ENCODE peak calls at places on chromosome 9, in four cellular contexts. One of them, this sample, is unnamed.
A peak's percentile ranks its signal among the peaks of the same experiment; 100 is the strongest.

GRCh38 chr9:2298217-2298616 is 283.1 kb downstream of the SMARCA2 start:
- DNase-seq in SK-N-SH: no peak
- DNase-seq in K562: no peak
- DNase-seq in HepG2: no peak
- DNase-seq in this sample: no peak

GRCh38 chr9:116340270-116340669 is 186.7 kb downstream of the PAPPA start:
- DNase-seq in K562: no peak
- DNase-seq in SK-N-SH: no peak
- DNase-seq in HepG2: no peak
- DNase-seq in this sample: no peak

GRCh38 chr9:37944266-37944650 is 40.3 kb upstream of the SLC25A51 start:
- DNase-seq in SK-N-SH: no peak
- DNase-seq in HepG2: no peak
- DNase-seq in K562: no peak
- DNase-seq in this sample: no peak

GRCh38 chr9:121395558-121395957 is 25.5 kb upstream of the STOM start:
- DNase-seq in K562: no peak
- DNase-seq in HepG2: no peak
- DNase-seq in SK-N-SH: no peak
- DNase-seq in this sample: no peak

GRCh38 chr9:37923121-37923795 is 19.3 kb upstream of the SLC25A51 start:
- DNase-seq in HepG2: no peak
- DNase-seq in SK-N-SH: peak; percentile 48
- DNase-seq in K562: peak; percentile 25
- DNase-seq in this sample: no peak

GRCh38 chr9:94993821-94994165 is 267.3 kb downstream of the AOPEP start:
- DNase-seq in SK-N-SH: no peak
- DNase-seq in HepG2: no peak
- DNase-seq in K562: no peak
- DNase-seq in this sample: no peak

GRCh38 chr9:96663506-96664120 is 8.5 kb upstream of the PRXL2C start:
- DNase-seq in HepG2: no peak
- DNase-seq in SK-N-SH: no peak
- DNase-seq in K562: no peak
- DNase-seq in this sample: no peak

GRCh38 chr9:128917151-128917849 is 3.5 kb upstream of the PHYHD1 start:
- DNase-seq in HepG2: peak; percentile 61
- DNase-seq in K562: no peak
- DNase-seq in SK-N-SH: no peak
- DNase-seq in this sample: no peak

GRCh38 chr9:85569988-85570387 is 171.8 kb downstream of the AGTPBP1 start:
- DNase-seq in K562: no peak
- DNase-seq in SK-N-SH: no peak
- DNase-seq in HepG2: no peak
- DNase-seq in this sample: no peak

GRCh38 chr9:131062979-131063378 is 33.4 kb upstream of the AIF1L start:
- DNase-seq in SK-N-SH: peak; percentile 56
- DNase-seq in K562: no peak
- DNase-seq in HepG2: no peak
- DNase-seq in this sample: no peak

GRCh38 chr9:13447551-13448422 is 168.3 kb upstream of the MPDZ start:
- DNase-seq in HepG2: no peak
- DNase-seq in SK-N-SH: no peak
- DNase-seq in K562: no peak
- DNase-seq in this sample: no peak

GRCh38 chr9:133619791-133620190 is 10.6 kb upstream of the FAM163B start:
- DNase-seq in K562: no peak
- DNase-seq in HepG2: no peak
- DNase-seq in SK-N-SH: no peak
- DNase-seq in this sample: no peak

GRCh38 chr9:134562146-134562753 is 79.4 kb upstream of the COL5A1 start:
- DNase-seq in K562: no peak
- DNase-seq in SK-N-SH: no peak
- DNase-seq in HepG2: no peak
- DNase-seq in this sample: no peak

DNA sequence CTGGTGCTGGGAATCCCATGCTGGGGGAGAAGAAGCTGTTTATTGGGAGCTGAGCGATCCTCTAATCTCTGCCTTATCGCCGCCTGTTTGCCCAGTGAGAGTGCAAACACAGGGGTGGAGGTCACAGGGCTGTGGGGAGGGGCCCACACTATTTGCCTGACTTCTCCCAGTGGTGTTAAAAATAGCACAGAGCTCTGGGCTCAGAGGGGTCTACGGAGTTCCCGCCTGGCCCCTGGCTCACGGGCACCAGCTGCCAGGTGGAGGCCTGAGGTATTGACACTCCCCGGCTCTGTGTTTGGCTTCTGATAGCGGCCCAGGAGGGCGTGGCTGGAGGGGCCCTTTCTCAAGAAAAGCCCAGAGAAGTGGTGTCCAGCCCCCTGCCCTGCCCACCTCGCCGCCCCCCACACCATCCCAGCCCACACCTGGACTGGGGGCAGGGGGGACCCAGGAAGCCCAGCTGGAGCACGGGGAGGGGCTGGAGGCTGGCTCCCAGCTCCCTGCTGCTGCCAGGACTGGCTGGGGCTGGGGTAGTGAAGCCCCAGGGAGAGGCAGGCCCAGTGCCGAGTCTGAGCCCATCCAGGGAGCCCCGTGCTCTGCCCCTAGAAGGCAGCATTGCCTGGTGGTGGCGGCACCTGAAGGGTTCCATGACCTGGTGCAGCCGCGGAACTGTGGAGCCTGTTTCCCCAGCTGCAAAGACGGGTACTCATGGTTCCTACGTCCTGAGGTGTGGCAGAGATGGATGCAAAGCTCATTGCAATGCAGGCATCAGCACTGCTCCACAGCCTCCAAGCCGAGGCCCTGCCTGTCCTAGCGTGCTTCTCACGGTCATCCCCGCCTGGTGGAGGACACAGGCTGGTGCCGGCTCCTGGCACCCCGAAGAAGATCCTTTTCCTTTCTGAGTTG is 35.7 kb upstream of the EGFL7 start:
- DNase-seq in HepG2: peak; percentile 89
- DNase-seq in K562: peak; percentile 63
- DNase-seq in SK-N-SH: no peak
- DNase-seq in this sample: no peak
- TF ChIP-seq FOXJ3 in HepG2: peak; percentile 88
- TF ChIP-seq FOXJ3 in K562: no peak
- TF ChIP-seq FOXJ3 in SK-N-SH: no peak
- TF ChIP-seq FOXJ3 in this sample: no peak

DNA sequence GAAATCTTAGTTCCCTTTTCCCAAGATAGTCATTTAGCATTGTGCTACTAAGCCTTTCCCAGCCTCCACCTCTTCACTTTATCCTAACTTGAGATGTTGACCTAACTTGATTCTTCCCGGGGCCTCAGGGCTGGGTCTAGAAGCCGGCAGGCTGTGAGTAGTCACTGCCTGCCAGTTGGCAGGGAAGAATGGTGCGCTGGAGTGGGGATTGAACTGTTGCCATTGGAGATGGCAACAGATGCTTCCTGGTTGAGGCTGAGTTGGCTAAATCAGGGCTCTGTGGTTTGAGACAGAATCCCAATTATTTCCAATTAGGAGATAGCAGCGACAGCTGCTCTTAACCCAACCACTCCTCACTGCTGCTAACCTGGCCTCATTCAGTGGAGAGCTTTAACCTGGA is 343.1 kb downstream of the BRINP1 start:
- DNase-seq in HepG2: no peak
- DNase-seq in K562: no peak
- DNase-seq in SK-N-SH: peak; percentile 16
- DNase-seq in this sample: no peak
- TF ChIP-seq FOXJ3 in HepG2: no peak
- TF ChIP-seq FOXJ3 in K562: no peak
- TF ChIP-seq FOXJ3 in SK-N-SH: no peak
- TF ChIP-seq FOXJ3 in this sample: no peak

DNA sequence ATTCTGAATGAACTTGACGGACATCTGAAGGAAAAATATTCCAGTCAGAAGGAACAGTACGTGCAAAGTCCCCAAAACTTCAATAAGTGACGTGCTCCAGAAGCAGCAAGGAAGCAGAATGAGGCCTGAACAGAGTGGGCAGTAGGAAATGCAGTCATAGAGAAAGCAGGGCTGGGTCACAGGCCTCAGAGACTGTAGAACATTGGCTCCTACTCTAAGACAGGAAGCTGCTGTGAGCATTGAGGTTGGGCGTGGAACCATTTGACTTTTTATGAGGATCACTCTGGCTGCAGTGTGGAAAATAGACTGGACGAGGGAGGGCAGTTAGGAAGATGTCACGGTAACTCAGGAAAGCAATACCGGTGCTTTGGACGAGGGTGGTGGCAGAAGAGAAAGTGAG is 64.0 kb downstream of the DOCK8 start:
- DNase-seq in K562: no peak
- DNase-seq in HepG2: no peak
- DNase-seq in SK-N-SH: no peak
- DNase-seq in this sample: no peak
- TF ChIP-seq FOXJ3 in K562: no peak
- TF ChIP-seq FOXJ3 in HepG2: no peak
- TF ChIP-seq FOXJ3 in SK-N-SH: no peak
- TF ChIP-seq FOXJ3 in this sample: no peak

DNA sequence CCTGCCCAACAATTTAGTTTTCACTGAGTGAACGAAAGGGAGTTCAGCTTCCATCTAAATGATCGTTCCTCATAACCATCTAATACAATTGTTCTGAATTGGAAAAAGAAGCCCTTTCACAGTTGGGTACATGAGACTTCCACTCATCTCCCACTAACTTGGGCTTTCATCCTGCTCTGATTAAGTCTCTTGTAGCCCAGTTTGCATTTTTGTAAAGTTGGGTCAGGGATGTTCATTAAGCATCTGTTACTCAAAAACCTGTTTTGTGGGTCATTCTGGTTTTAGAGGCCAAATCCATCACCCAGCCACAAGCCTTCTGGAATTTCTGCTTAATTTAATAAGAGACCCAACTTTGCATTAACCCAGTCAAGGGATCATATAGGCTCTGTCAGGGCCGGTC is 385.3 kb downstream of the BNC2 start:
- DNase-seq in HepG2: no peak
- DNase-seq in SK-N-SH: no peak
- DNase-seq in K562: no peak
- DNase-seq in this sample: no peak
- TF ChIP-seq FOXJ3 in HepG2: no peak
- TF ChIP-seq FOXJ3 in SK-N-SH: no peak
- TF ChIP-seq FOXJ3 in K562: no peak
- TF ChIP-seq FOXJ3 in this sample: no peak

GRCh38 chr9:69292078-69292477 is 32.9 kb upstream of the ENTREP1 start:
- DNase-seq in K562: no peak
- DNase-seq in HepG2: peak; percentile 10
- DNase-seq in SK-N-SH: no peak
- DNase-seq in this sample: no peak

GRCh38 chr9:69295872-69296562 is 29.0 kb upstream of the ENTREP1 start:
- DNase-seq in HepG2: no peak
- DNase-seq in SK-N-SH: no peak
- DNase-seq in K562: no peak
- DNase-seq in this sample: no peak

GRCh38 chr9:69297300-69297980 is 27.6 kb upstream of the ENTREP1 start:
- DNase-seq in HepG2: no peak
- DNase-seq in SK-N-SH: no peak
- DNase-seq in K562: no peak
- DNase-seq in this sample: no peak

GRCh38 chr9:69293186-69293585 is 31.8 kb upstream of the ENTREP1 start:
- DNase-seq in SK-N-SH: no peak
- DNase-seq in HepG2: no peak
- DNase-seq in K562: no peak
- DNase-seq in this sample: no peak
- TF ChIP-seq FOXJ3 in SK-N-SH: no peak
- TF ChIP-seq FOXJ3 in HepG2: no peak
- TF ChIP-seq FOXJ3 in K562: no peak
- TF ChIP-seq FOXJ3 in this sample: no peak

GRCh38 chr9:36764364-36765076 is 191.8 kb downstream of the MELK start:
- DNase-seq in K562: no peak
- DNase-seq in HepG2: no peak
- DNase-seq in SK-N-SH: no peak
- DNase-seq in this sample: no peak
- TF ChIP-seq FOXJ3 in K562: no peak
- TF ChIP-seq FOXJ3 in HepG2: no peak
- TF ChIP-seq FOXJ3 in SK-N-SH: no peak
- TF ChIP-seq FOXJ3 in this sample: no peak

DNA sequence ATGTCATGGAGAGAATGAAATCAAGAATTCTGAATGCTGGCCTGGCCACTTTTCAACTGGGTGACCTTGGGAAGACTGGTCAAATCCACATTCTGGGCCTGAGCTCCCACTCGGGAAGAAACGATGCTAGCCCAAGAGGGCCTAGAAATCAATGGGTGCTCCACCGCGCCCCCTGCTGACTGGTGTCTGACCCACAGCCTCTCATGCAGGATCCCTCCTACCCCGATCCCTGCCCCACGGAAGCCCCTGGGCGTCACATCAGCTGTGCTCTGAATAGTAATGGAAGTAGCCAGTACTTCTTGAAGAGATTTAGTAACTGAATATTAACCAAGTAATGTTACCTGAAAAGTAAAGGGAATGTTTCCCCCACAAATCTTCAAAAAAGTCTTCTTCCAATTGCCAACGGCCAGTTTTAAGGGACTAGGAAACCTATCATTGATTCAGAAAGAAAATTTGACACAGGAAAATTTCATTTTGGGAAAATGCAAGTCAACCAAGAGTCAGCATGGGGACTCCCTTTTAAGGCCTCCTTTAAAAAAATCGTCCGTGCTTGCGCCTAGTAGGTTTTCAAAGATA is 43.9 kb downstream of the CRB2 start:
- DNase-seq in SK-N-SH: peak; percentile 63
- DNase-seq in HepG2: no peak
- DNase-seq in K562: peak; percentile 87
- DNase-seq in this sample: peak; percentile 82
- TF ChIP-seq FOXJ3 in SK-N-SH: no peak
- TF ChIP-seq FOXJ3 in HepG2: no peak
- TF ChIP-seq FOXJ3 in K562: no peak
- TF ChIP-seq FOXJ3 in this sample: no peak